ENCODE peak calls at places on chromosomes 2 and 18, in ten cellular contexts. U is psoas muscle, W is heart left ventricle, T is cardiac muscle cell, M is lower lobe of right lung, Z is IMR-90, O is ovary, F is left ventricle myocardium inferior, G is GM23338, N is heart right ventricle. C is an unnamed sample.
A peak's percentile ranks its signal among the peaks of the same experiment; 100 is the strongest.

GRCh38 chr2:44528595-44528994 is 166.8 kb downstream of the CAMKMT start:
- DNase-seq in U (no peak), W (no peak), T (peak; percentile 63), M (no peak), Z (peak; percentile 81), O (no peak), F (no peak), G (no peak), N (no peak), C (peak; percentile 61)

GRCh38 chr2:42792583-42793313 is at the start of gene HAAO:
- DNase-seq in U (peak; percentile 78), W (peak; percentile 83), T (peak; percentile 33), M (peak; percentile 65), Z (no peak), O (peak; percentile 75), F (peak; percentile 68), G (peak; percentile 83), N (peak; percentile 67), C (no peak)

GRCh38 chr18:13353424-13353823 is 134.9 kb downstream of the LDLRAD4 start:
- DNase-seq in U (no peak), W (no peak), T (no peak), M (no peak), Z (no peak), O (no peak), F (no peak), G (no peak), N (no peak), C (no peak)

GRCh38 chr2:112941753-112942653 is 31.0 kb downstream of the IL37 start:
- DNase-seq in U (no peak), W (peak; percentile 76), T (peak; percentile 84), M (peak; percentile 83), Z (peak; percentile 76), O (no peak), F (peak; percentile 47), G (peak; percentile 95), N (peak; percentile 52), C (peak; percentile 53)

GRCh38 chr18:34121157-34121807 is 103.4 kb downstream of the NOL4 start:
- DNase-seq in U (no peak), W (no peak), T (peak; percentile 32), M (no peak), Z (no peak), O (no peak), F (no peak), G (no peak), N (no peak), C (peak; percentile 70)

GRCh38 chr2:74201596-74201995 is 3.2 kb downstream of the MTHFD2 start:
- DNase-seq in U (no peak), W (no peak), T (peak; percentile 65), M (no peak), Z (peak; percentile 66), O (peak; percentile 26), F (no peak), G (no peak), N (no peak), C (no peak)

GRCh38 chr2:143030127-143030526 is 99.1 kb upstream of the ARHGAP15 start:
- DNase-seq in U (no peak), W (no peak), T (no peak), M (no peak), Z (peak; percentile 46), O (no peak), F (no peak), G (no peak), N (no peak), C (no peak)

GRCh38 chr18:34901299-34901698 is 139.9 kb upstream of the MAPRE2 start:
- DNase-seq in U (no peak), W (no peak), T (peak; percentile 23), M (no peak), Z (peak; percentile 25), O (no peak), F (no peak), G (no peak), N (no peak), C (no peak)

GRCh38 chr18:24271381-24272331 is 126.0 kb downstream of the OSBPL1A start:
- DNase-seq in U (peak; percentile 88), W (peak; percentile 90), T (peak; percentile 85), M (peak; percentile 90), Z (peak; percentile 72), O (peak; percentile 68), F (peak; percentile 75), G (peak; percentile 94), N (peak; percentile 79), C (peak; percentile 25)

GRCh38 chr2:151359768-151360167 is 2.4 kb downstream of the TNFAIP6 start:
- DNase-seq in U (no peak), W (no peak), T (no peak), M (no peak), Z (no peak), O (no peak), F (no peak), G (no peak), N (no peak), C (no peak)

GRCh38 chr2:151361674-151362380 is 4.4 kb downstream of the TNFAIP6 start:
- DNase-seq in U (no peak), W (no peak), T (no peak), M (no peak), Z (no peak), O (no peak), F (no peak), G (no peak), N (no peak), C (peak; percentile 54)

GRCh38 chr2:151354807-151355206 is 2.6 kb upstream of the TNFAIP6 start:
- DNase-seq in U (no peak), W (no peak), T (no peak), M (no peak), Z (no peak), O (no peak), F (no peak), G (no peak), N (no peak), C (no peak)

DNA sequence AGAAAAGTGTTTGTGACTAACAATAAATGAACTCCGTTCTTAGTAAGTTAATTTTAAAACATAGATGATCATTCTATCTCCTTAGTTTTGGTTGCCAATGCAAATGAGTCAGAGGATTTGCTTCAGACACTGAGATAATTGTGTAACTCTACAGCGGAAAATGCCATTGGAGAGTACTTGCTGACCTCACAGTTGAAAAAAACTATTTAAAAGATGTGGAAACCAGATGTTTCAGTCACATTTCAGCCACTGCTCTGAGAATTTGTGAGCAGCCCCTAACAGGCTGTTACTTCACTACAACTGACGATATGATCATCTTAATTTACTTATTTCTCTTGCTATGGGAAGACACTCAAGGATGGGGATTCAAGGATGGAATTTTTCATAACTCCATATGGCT is at the start of gene TNFAIP6:
- DNase-seq in U (no peak), W (no peak), T (peak; percentile 97), M (no peak), Z (peak; percentile 97), O (no peak), F (no peak), G (peak; percentile 56), N (no peak), C (peak; percentile 47)
- H3K4me3 ChIP-seq in U (peak within 1 kb of the TSS; percentile 15), W (peak within 1 kb of the TSS; percentile 52), T (no peak within 1 kb of the TSS), M (peak within 1 kb of the TSS; percentile 6), Z (peak within 1 kb of the TSS; percentile 10), O (no peak within 1 kb of the TSS), F (peak within 1 kb of the TSS; percentile 46), G (peak within 1 kb of the TSS; percentile 1), N (no peak within 1 kb of the TSS), C (no peak within 1 kb of the TSS)

GRCh38 chr18:2655954-2656236 is 369 bp downstream of the SMCHD1 start:
- DNase-seq in U (peak; percentile 77), W (no peak), T (no peak), M (peak; percentile 75), Z (no peak), O (no peak), F (no peak), G (peak; percentile 64), N (no peak), C (no peak)
- TF ChIP-seq CTCF in U (no peak), W (no peak), T (no peak), M (no peak), Z (no peak), O (no peak), F (no peak), G (no peak), N (no peak), C (no peak)

GRCh38 chr18:79388043-79388442 is 7.7 kb upstream of the NFATC1 start:
- DNase-seq in U (no peak), W (peak; percentile 36), T (no peak), M (no peak), Z (no peak), O (no peak), F (no peak), G (no peak), N (no peak), C (no peak)

GRCh38 chr18:79392226-79392625 is 3.5 kb upstream of the NFATC1 start:
- DNase-seq in U (no peak), W (no peak), T (no peak), M (no peak), Z (no peak), O (no peak), F (no peak), G (no peak), N (no peak), C (no peak)

GRCh38 chr18:79387615-79388014 is 8.1 kb upstream of the NFATC1 start:
- DNase-seq in U (no peak), W (no peak), T (no peak), M (no peak), Z (no peak), O (no peak), F (no peak), G (no peak), N (no peak), C (no peak)

GRCh38 chr18:79387214-79387613 is 8.5 kb upstream of the NFATC1 start:
- DNase-seq in U (no peak), W (no peak), T (no peak), M (no peak), Z (no peak), O (no peak), F (no peak), G (no peak), N (no peak), C (no peak)

DNA sequence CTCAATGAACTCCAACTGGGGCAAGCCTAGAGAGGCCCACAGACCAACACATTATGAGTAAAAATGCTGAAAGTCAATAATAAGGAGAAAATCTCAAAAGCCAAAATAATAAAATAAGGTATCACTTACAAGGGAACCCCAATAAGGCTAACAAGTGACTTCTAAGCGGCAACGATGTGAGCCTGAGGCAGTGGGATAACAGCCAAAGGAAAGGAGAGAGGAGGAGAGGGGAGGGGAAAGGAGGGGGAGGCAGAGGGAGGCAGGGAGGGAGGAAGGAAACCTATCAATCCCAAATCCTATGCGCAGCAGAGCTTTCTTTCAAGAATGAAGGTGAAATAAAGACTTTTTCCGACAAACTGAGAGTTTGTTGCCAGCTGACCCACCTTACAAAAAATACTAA is 6.0 kb upstream of the NFATC1 start:
- DNase-seq in U (no peak), W (no peak), T (no peak), M (no peak), Z (no peak), O (no peak), F (no peak), G (no peak), N (no peak), C (no peak)
- H3K27me3 ChIP-seq in U (no peaks in the 10 kb centered on the region), W (no peaks in the 10 kb centered on the region), T (peaks cover 41% of the 10 kb centered on the region), M (peaks cover 29% of the 10 kb centered on the region), Z (peaks cover 30% of the 10 kb centered on the region), O (no peaks in the 10 kb centered on the region), F (peaks cover 58% of the 10 kb centered on the region), G (peaks cover 54% of the 10 kb centered on the region), N (peaks cover 30% of the 10 kb centered on the region), C (peaks cover 58% of the 10 kb centered on the region)

DNA sequence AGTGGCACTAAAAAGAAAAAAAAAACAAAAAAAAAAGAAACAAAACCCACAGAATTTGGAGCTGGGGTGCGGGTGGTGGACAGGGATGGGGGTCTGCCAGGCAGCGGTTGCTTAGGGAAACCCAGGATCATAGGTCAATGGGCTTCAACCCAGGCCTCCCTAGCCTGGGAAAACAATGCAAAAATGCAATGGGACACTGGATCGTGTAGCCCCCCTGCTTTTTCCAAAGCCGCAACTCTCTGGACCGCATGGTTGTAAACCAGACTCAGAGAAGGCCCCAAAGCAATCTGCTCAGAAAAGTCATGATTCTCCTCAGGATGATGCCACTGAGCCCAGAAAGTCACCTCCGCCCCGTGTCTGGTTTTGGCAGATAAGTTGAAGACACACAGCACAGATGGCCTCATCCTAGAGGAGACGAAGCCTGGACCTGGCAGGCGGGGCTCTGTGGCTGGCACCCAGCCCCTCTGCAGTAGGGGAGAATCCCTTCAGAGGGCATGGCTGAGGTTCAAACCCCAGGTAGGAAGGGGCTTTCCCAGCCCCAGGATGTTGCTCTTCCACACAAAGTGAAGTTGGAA is 5.1 kb downstream of the DLX2 start:
- DNase-seq in U (no peak), W (no peak), T (no peak), M (no peak), Z (no peak), O (no peak), F (no peak), G (peak; percentile 8), N (no peak), C (no peak)
- H3K4me3 ChIP-seq in U (no peak overlapping the region), W (no peak overlapping the region), T (no peak overlapping the region), M (no peak overlapping the region), Z (no peak overlapping the region), O (no peak overlapping the region), F (peak overlapping the region; percentile 62), G (peak overlapping the region; percentile 57), N (no peak overlapping the region), C (no peak overlapping the region)

C was measured in kidney epithelial cell.